ENCODE peak calls at places on chromosome 3, in four cellular contexts. One of them, this sample, is unnamed.

GRCh38 chr3:187027531-187027936 is 97.2 kb downstream of the ST6GAL1 start:
- DNase-seq in CD8-positive, alpha-beta memory T cell: peak; percentile 51
- DNase-seq in stomach: no peak
- DNase-seq in heart left ventricle: no peak
- DNase-seq in this sample: no peak

GRCh38 chr3:50156991-50157493 is 1.9 kb downstream of the SEMA3F start:
- DNase-seq in heart left ventricle: no peak
- DNase-seq in stomach: peak; percentile 57
- DNase-seq in CD8-positive, alpha-beta memory T cell: no peak
- DNase-seq in this sample: no peak

GRCh38 chr3:44363591-44363990 is 25.0 kb downstream of the TCAIM start:
- DNase-seq in heart left ventricle: no peak
- DNase-seq in stomach: no peak
- DNase-seq in CD8-positive, alpha-beta memory T cell: no peak
- DNase-seq in this sample: no peak

GRCh38 chr3:30954431-30954830 is 60.0 kb upstream of the GADL1 start:
- DNase-seq in CD8-positive, alpha-beta memory T cell: no peak
- DNase-seq in heart left ventricle: no peak
- DNase-seq in stomach: no peak
- DNase-seq in this sample: no peak

GRCh38 chr3:105414841-105415240 is 48.1 kb downstream of the ALCAM start:
- DNase-seq in stomach: no peak
- DNase-seq in CD8-positive, alpha-beta memory T cell: no peak
- DNase-seq in heart left ventricle: no peak
- DNase-seq in this sample: no peak

GRCh38 chr3:129615751-129616281 is 9.3 kb upstream of the PLXND1 start:
- DNase-seq in CD8-positive, alpha-beta memory T cell: no peak
- DNase-seq in heart left ventricle: peak; percentile 36
- DNase-seq in stomach: no peak
- DNase-seq in this sample: peak; percentile 29

GRCh38 chr3:74273091-74273490 is 341.4 kb downstream of the CNTN3 start:
- DNase-seq in CD8-positive, alpha-beta memory T cell: no peak
- DNase-seq in stomach: no peak
- DNase-seq in heart left ventricle: no peak
- DNase-seq in this sample: no peak

GRCh38 chr3:55013145-55013544 is 85.3 kb upstream of the LRTM1 start:
- DNase-seq in stomach: no peak
- DNase-seq in CD8-positive, alpha-beta memory T cell: no peak
- DNase-seq in heart left ventricle: no peak
- DNase-seq in this sample: no peak

GRCh38 chr3:46710671-46711295 is 6.9 kb downstream of the PRSS50 start:
- DNase-seq in heart left ventricle: no peak
- DNase-seq in CD8-positive, alpha-beta memory T cell: no peak
- DNase-seq in stomach: no peak
- DNase-seq in this sample: peak; percentile 4

GRCh38 chr3:57784089-57784735 is 28.1 kb downstream of the SLMAP start:
- DNase-seq in CD8-positive, alpha-beta memory T cell: no peak
- DNase-seq in heart left ventricle: no peak
- DNase-seq in stomach: no peak
- DNase-seq in this sample: no peak

GRCh38 chr3:59250600-59250999 is 200.8 kb upstream of the CFAP20DC start:
- DNase-seq in CD8-positive, alpha-beta memory T cell: no peak
- DNase-seq in stomach: no peak
- DNase-seq in heart left ventricle: no peak
- DNase-seq in this sample: no peak

DNA sequence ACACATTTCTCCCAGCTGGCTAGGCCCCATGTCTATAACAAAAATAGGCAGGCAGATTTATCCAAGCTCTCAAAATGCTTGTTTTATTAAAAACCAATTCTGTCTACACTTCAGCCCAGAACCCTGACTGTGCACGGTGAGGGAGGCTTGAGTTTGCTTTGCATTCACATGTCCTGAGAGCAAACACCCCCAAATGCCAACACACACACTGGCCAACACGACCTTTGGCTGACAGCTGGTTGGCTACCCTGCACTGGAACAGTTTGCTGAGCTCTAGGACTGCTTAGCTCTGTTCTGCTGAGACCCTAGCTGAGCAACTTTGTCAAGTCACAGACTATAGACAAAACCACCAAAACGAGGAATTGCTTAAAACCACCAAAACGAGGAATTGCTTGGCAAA is 3.6 kb downstream of the STIMATE start:
- DNase-seq in CD8-positive, alpha-beta memory T cell: no peak
- DNase-seq in stomach: peak; percentile 71
- DNase-seq in heart left ventricle: no peak
- DNase-seq in this sample: no peak
- H3K4me1 ChIP-seq in CD8-positive, alpha-beta memory T cell: peaks cover 54% of the 10 kb centered on the region
- H3K4me1 ChIP-seq in stomach: peaks cover 71% of the 10 kb centered on the region
- H3K4me1 ChIP-seq in heart left ventricle: peaks cover 7% of the 10 kb centered on the region
- H3K4me1 ChIP-seq in this sample: peaks cover 66% of the 10 kb centered on the region

GRCh38 chr3:172096881-172097420 is 57.6 kb downstream of the FNDC3B start:
- DNase-seq in stomach: peak; percentile 62
- DNase-seq in CD8-positive, alpha-beta memory T cell: no peak
- DNase-seq in heart left ventricle: no peak
- DNase-seq in this sample: no peak
- H3K4me1 ChIP-seq in stomach: peaks cover 53% of the 10 kb centered on the region
- H3K4me1 ChIP-seq in CD8-positive, alpha-beta memory T cell: peaks cover 40% of the 10 kb centered on the region
- H3K4me1 ChIP-seq in heart left ventricle: peaks cover 36% of the 10 kb centered on the region
- H3K4me1 ChIP-seq in this sample: peaks cover 49% of the 10 kb centered on the region

GRCh38 chr3:65617209-65617608 is 421.5 kb downstream of the MAGI1 start:
- DNase-seq in heart left ventricle: no peak
- DNase-seq in stomach: no peak
- DNase-seq in CD8-positive, alpha-beta memory T cell: no peak
- DNase-seq in this sample: no peak

GRCh38 chr3:65615329-65615728 is 423.4 kb downstream of the MAGI1 start:
- DNase-seq in heart left ventricle: no peak
- DNase-seq in CD8-positive, alpha-beta memory T cell: no peak
- DNase-seq in stomach: no peak
- DNase-seq in this sample: no peak

GRCh38 chr3:65616563-65616962 is 422.2 kb downstream of the MAGI1 start:
- DNase-seq in heart left ventricle: no peak
- DNase-seq in stomach: no peak
- DNase-seq in CD8-positive, alpha-beta memory T cell: no peak
- DNase-seq in this sample: no peak

GRCh38 chr3:65617787-65618186 is 420.9 kb downstream of the MAGI1 start:
- DNase-seq in CD8-positive, alpha-beta memory T cell: no peak
- DNase-seq in heart left ventricle: no peak
- DNase-seq in stomach: no peak
- DNase-seq in this sample: no peak

GRCh38 chr3:65614585-65614984 is 424.1 kb downstream of the MAGI1 start:
- DNase-seq in stomach: no peak
- DNase-seq in heart left ventricle: no peak
- DNase-seq in CD8-positive, alpha-beta memory T cell: no peak
- DNase-seq in this sample: no peak
- H3K4me1 ChIP-seq in stomach: no peaks in the 10 kb centered on the region
- H3K4me1 ChIP-seq in heart left ventricle: peaks cover 4% of the 10 kb centered on the region
- H3K4me1 ChIP-seq in CD8-positive, alpha-beta memory T cell: no peaks in the 10 kb centered on the region
- H3K4me1 ChIP-seq in this sample: no peaks in the 10 kb centered on the region

GRCh38 chr3:194374930-194375329 is 5.4 kb upstream of the LRRC15 start:
- DNase-seq in stomach: no peak
- DNase-seq in CD8-positive, alpha-beta memory T cell: no peak
- DNase-seq in heart left ventricle: no peak
- DNase-seq in this sample: no peak
- H3K4me1 ChIP-seq in stomach: no peaks in the 10 kb centered on the region
- H3K4me1 ChIP-seq in CD8-positive, alpha-beta memory T cell: no peaks in the 10 kb centered on the region
- H3K4me1 ChIP-seq in heart left ventricle: no peaks in the 10 kb centered on the region
- H3K4me1 ChIP-seq in this sample: no peaks in the 10 kb centered on the region

DNA sequence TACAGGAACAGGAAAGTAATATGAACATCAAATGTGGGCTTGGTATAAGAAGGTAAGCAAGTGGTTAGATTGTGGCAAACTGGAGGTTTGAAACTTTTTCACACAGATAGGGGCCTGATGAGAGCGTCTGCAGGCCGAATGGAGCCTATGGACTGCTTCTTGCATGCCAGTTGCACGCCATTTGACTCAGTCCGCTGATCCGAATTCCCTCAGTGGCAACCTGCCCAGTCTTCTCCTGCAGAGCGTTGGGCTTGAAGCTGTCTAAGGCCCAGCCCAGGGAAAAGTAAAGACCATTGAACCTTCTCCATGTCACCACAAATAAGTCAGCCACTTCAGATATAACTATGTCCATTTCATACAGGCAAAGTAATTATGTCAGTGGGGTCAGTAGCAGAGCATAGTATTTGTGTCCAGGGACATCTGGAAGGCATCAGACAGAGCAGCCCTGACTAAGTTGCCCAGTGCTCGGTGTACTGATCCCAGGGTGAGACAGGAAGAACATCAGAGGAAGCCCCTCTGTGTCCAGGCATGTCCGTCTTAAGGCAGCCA is 45.9 kb downstream of the ZBTB38 start:
- DNase-seq in heart left ventricle: peak; percentile 57
- DNase-seq in CD8-positive, alpha-beta memory T cell: no peak
- DNase-seq in stomach: no peak
- DNase-seq in this sample: no peak
- H3K4me1 ChIP-seq in heart left ventricle: peaks cover 57% of the 10 kb centered on the region
- H3K4me1 ChIP-seq in CD8-positive, alpha-beta memory T cell: peaks cover 75% of the 10 kb centered on the region
- H3K4me1 ChIP-seq in stomach: peaks cover 51% of the 10 kb centered on the region
- H3K4me1 ChIP-seq in this sample: peaks cover 66% of the 10 kb centered on the region

This sample was measured in heart right ventricle.